ENCODE peak calls at places on chromosomes 1 and 21, in ten cellular contexts. B is activated CD8-positive, alpha-beta memory T cell treated with anti-CD3 and anti-CD28 coated beads for 4 hours; D is stimulated activated CD8-positive, alpha-beta memory T cell treated with anti-CD3 and anti-CD28 coated beads, Interleukin-7, amount 100 ng/mL, for 1 hour; C is heart right ventricle; Z is bronchial epithelial cell; T is M059J; J is choroid plexus epithelial cell; P is activated CD4-positive, alpha-beta T cell treated with anti-CD3 and anti-CD28 coated beads for 1 hour; S is SW 1271; E is cardiac fibroblast. R is an unnamed sample.

GRCh38 chr1:235945775-235946565 is 79.3 kb upstream of the LYST start:
- DNase-seq in B (no peak), D (no peak), C (no peak), Z (peak; percentile 44), T (no peak), J (no peak), P (no peak), S (no peak), E (no peak), R (no peak)

GRCh38 chr1:181151378-181152326 is 63.2 kb downstream of the IER5 start:
- DNase-seq in B (no peak), D (no peak), C (peak; percentile 82), Z (peak; percentile 38), T (peak; percentile 66), J (peak; percentile 41), P (no peak), S (no peak), E (peak; percentile 44), R (peak; percentile 70)

GRCh38 chr1:206864939-206865671 is at the start of gene IL20:
- DNase-seq in B (peak; percentile 72), D (peak; percentile 69), C (peak; percentile 66), Z (peak; percentile 93), T (peak; percentile 88), J (peak; percentile 88), P (peak; percentile 75), S (no peak), E (peak; percentile 86), R (peak; percentile 84)

GRCh38 chr1:117679299-117679698 is 73.5 kb downstream of the TENT5C start:
- DNase-seq in B (no peak), D (no peak), C (no peak), Z (no peak), T (no peak), J (no peak), P (no peak), S (no peak), E (no peak), R (no peak)

GRCh38 chr1:62271932-62272728 is 47.1 kb downstream of the KANK4 start:
- DNase-seq in B (no peak), D (no peak), C (no peak), Z (no peak), T (no peak), J (no peak), P (peak; percentile 14), S (no peak), E (no peak), R (peak; percentile 8)

GRCh38 chr1:62062087-62062486 is 132.6 kb upstream of the L1TD1 start:
- DNase-seq in B (no peak), D (no peak), C (no peak), Z (no peak), T (no peak), J (no peak), P (no peak), S (no peak), E (no peak), R (no peak)

GRCh38 chr1:1165485-1165884 is 8.2 kb upstream of the TTLL10 start:
- DNase-seq in B (no peak), D (no peak), C (no peak), Z (no peak), T (no peak), J (no peak), P (no peak), S (no peak), E (no peak), R (no peak)

GRCh38 chr21:17436626-17437111 is 76.2 kb upstream of the CXADR start:
- DNase-seq in B (no peak), D (no peak), C (no peak), Z (no peak), T (no peak), J (peak; percentile 29), P (no peak), S (no peak), E (peak; percentile 62), R (no peak)

GRCh38 chr1:221085712-221086111 is 206.5 kb downstream of the HLX start:
- DNase-seq in B (no peak), D (no peak), C (no peak), Z (no peak), T (peak; percentile 66), J (no peak), P (no peak), S (no peak), E (no peak), R (peak; percentile 60)

GRCh38 chr1:10596780-10597179 is 122.0 kb downstream of the PEX14 start:
- DNase-seq in B (no peak), D (no peak), C (no peak), Z (no peak), T (no peak), J (no peak), P (no peak), S (no peak), E (no peak), R (no peak)

GRCh38 chr1:159067699-159068621 is 8.6 kb downstream of the AIM2 start:
- DNase-seq in B (no peak), D (no peak), C (no peak), Z (peak; percentile 46), T (no peak), J (no peak), P (no peak), S (no peak), E (no peak), R (no peak)

GRCh38 chr1:77336730-77337129 is 54.9 kb downstream of the AK5 start:
- DNase-seq in B (no peak), D (no peak), C (no peak), Z (no peak), T (no peak), J (no peak), P (no peak), S (no peak), E (no peak), R (no peak)

GRCh38 chr1:167899253-167899681 is 14.7 kb downstream of the ADCY10 start:
- DNase-seq in B (no peak), D (no peak), C (peak; percentile 17), Z (no peak), T (no peak), J (no peak), P (no peak), S (no peak), E (peak; percentile 64), R (peak; percentile 14)

GRCh38 chr1:1925437-1926345 is 6.6 kb upstream of the TMEM52 start:
- DNase-seq in B (no peak), D (no peak), C (no peak), Z (no peak), T (no peak), J (no peak), P (no peak), S (no peak), E (no peak), R (no peak)

GRCh38 chr1:30111431-30111830 is 612.0 kb downstream of the MATN1 start:
- DNase-seq in B (no peak), D (no peak), C (peak; percentile 50), Z (peak; percentile 27), T (peak; percentile 30), J (peak; percentile 65), P (no peak), S (no peak), E (peak; percentile 57), R (peak; percentile 52)

GRCh38 chr1:185956881-185957280 is 222.7 kb downstream of the HMCN1 start:
- DNase-seq in B (no peak), D (no peak), C (no peak), Z (no peak), T (no peak), J (no peak), P (no peak), S (no peak), E (no peak), R (no peak)

GRCh38 chr1:210815641-210816040 is 318.3 kb downstream of the KCNH1 start:
- DNase-seq in B (no peak), D (no peak), C (no peak), Z (no peak), T (no peak), J (no peak), P (no peak), S (no peak), E (no peak), R (no peak)

GRCh38 chr1:173330149-173330951 is 123.2 kb upstream of the TNFSF4 start:
- DNase-seq in B (no peak), D (no peak), C (no peak), Z (peak; percentile 66), T (peak; percentile 77), J (peak; percentile 81), P (no peak), S (peak; percentile 8), E (peak; percentile 74), R (peak; percentile 77)

GRCh38 chr1:2438038-2438437 is 25.7 kb upstream of the PEX10 start:
- DNase-seq in B (no peak), D (no peak), C (no peak), Z (no peak), T (no peak), J (no peak), P (no peak), S (no peak), E (no peak), R (no peak)

GRCh38 chr1:53733447-53733931 is 5.5 kb downstream of the GLIS1 start:
- DNase-seq in B (no peak), D (no peak), C (no peak), Z (no peak), T (no peak), J (peak; percentile 13), P (no peak), S (no peak), E (no peak), R (peak; percentile 68)

GRCh38 chr1:21886486-21887215 is 50.5 kb downstream of the HSPG2 start:
- DNase-seq in B (no peak), D (no peak), C (no peak), Z (no peak), T (no peak), J (no peak), P (no peak), S (no peak), E (no peak), R (no peak)

GRCh38 chr1:202164271-202165037 is 4.1 kb upstream of the PTPN7 start:
- DNase-seq in B (peak; percentile 45), D (peak; percentile 49), C (no peak), Z (no peak), T (no peak), J (no peak), P (peak; percentile 58), S (no peak), E (no peak), R (no peak)

GRCh38 chr1:99935534-99935933 is 34.3 kb upstream of the SLC35A3 start:
- DNase-seq in B (no peak), D (no peak), C (no peak), Z (peak; percentile 7), T (peak; percentile 4), J (no peak), P (no peak), S (no peak), E (no peak), R (no peak)